ENCODE peak calls at places on chromosomes 13 and 19, in four cellular contexts. K is SK-N-SH, P is GM23248, F is PC-3. G is an unnamed sample. For H3K4me1, the result is how much of the 10 kb centered on the place peaks cover.

GRCh38 chr19:45164577-45165335 is 4.0 kb upstream of the NKPD1 start:
- DNase-seq in F (no peak), P (peak), K (no peak), G (peak)

GRCh38 chr19:12247644-12248222 is 47.0 kb downstream of the ZNF44 start:
- DNase-seq in P (peak), F (no peak), K (no peak), G (no peak)

GRCh38 chr19:11252665-11253355 is 9.5 kb downstream of the DOCK6 start:
- DNase-seq in P (peak), K (no peak), F (no peak), G (no peak)

GRCh38 chr19:15243236-15243957 is 11.1 kb upstream of the EPHX3 start:
- DNase-seq in P (no peak), K (no peak), F (no peak), G (no peak)

GRCh38 chr19:13095393-13095784 is 7.3 kb downstream of the LYL1 start:
- DNase-seq in K (no peak), P (no peak), F (no peak), G (peak)

GRCh38 chr19:56608274-56608964 is 13.3 kb downstream of the ZNF71 start:
- DNase-seq in K (no peak), P (no peak), F (no peak), G (no peak)

GRCh38 chr13:27038323-27038722 is 133.3 kb downstream of the USP12 start:
- DNase-seq in F (peak), P (peak), K (no peak), G (no peak)

GRCh38 chr19:55858401-55858800 is 22.1 kb downstream of the NLRP4 start:
- DNase-seq in K (no peak), F (no peak), P (no peak), G (no peak)

GRCh38 chr19:21109116-21109515 is 27.1 kb downstream of the ZNF714 start:
- DNase-seq in K (no peak), P (peak), F (no peak), G (no peak)

GRCh38 chr13:106455190-106455589 is 80.3 kb downstream of the EFNB2 start:
- DNase-seq in K (no peak), F (no peak), P (no peak), G (no peak)

GRCh38 chr19:4058696-4059492 is 7.8 kb downstream of the ZBTB7A start:
- DNase-seq in F (no peak), P (peak), K (no peak), G (no peak)

GRCh38 chr19:18863843-18864362 is 32.1 kb downstream of the CERS1 start:
- DNase-seq in P (no peak), K (no peak), F (no peak), G (no peak)

GRCh38 chr13:51638497-51638871 is 54.2 kb downstream of the WDFY2 start:
- DNase-seq in K (no peak), F (peak), P (peak), G (peak)

GRCh38 chr19:49019242-49019932 is 2.5 kb upstream of the LHB start:
- DNase-seq in K (peak), F (peak), P (peak), G (peak)

GRCh38 chr13:39364797-39365468 is 238.1 kb downstream of the LHFPL6 start:
- DNase-seq in K (no peak), P (peak), F (peak), G (peak)

GRCh38 chr13:25187596-25187995 is 15.5 kb upstream of the AMER2 start:
- DNase-seq in P (no peak), K (no peak), F (no peak), G (no peak)

GRCh38 chr19:13860679-13861391 is 16.1 kb upstream of the NANOS3 start:
- DNase-seq in K (no peak), P (no peak), F (no peak), G (no peak)

GRCh38 chr13:63840551-63841421 is 2425.1 kb upstream of the PCDH20 start:
- DNase-seq in F (no peak), K (no peak), P (no peak), G (no peak)

GRCh38 chr13:49954674-49955455 is 18.7 kb upstream of the SPRYD7 start:
- DNase-seq in K (no peak), P (peak), F (no peak), G (no peak)

GRCh38 chr13:67554746-67555452 is 324.8 kb upstream of the PCDH9 start:
- DNase-seq in K (no peak), P (no peak), F (no peak), G (no peak)

GRCh38 chr13:24274452-24274971 is 34.9 kb upstream of the C1QTNF9 start:
- DNase-seq in K (no peak), P (no peak), F (no peak), G (no peak)

GRCh38 chr13:75913925-75914324 is 277.8 kb downstream of the LMO7 start:
- DNase-seq in P (no peak), K (no peak), F (no peak), G (no peak)

GRCh38 chr19:3459322-3459881 is 20.9 kb downstream of the SMIM24 start:
- DNase-seq in P (peak), F (no peak), K (peak), G (no peak)

GRCh38 chr19:3359850-3360493 is 6.4 kb upstream of the NFIC start:
- DNase-seq in P (peak), F (no peak), K (peak), G (no peak)

GRCh38 chr19:2787115-2787514 is 1.8 kb downstream of the THOP1 start:
- DNase-seq in K (no peak), P (no peak), F (no peak), G (no peak)

GRCh38 chr19:14686411-14686810 is 3.4 kb upstream of the ZNF333 start:
- DNase-seq in F (peak), K (no peak), P (peak), G (peak)

GRCh38 chr13:28751210-28751935 is 32.6 kb upstream of the SLC46A3 start:
- DNase-seq in F (no peak), K (no peak), P (no peak), G (no peak)

GRCh38 chr13:37716796-37717195 is 118.2 kb upstream of the POSTN start:
- DNase-seq in F (no peak), K (no peak), P (no peak), G (no peak)

GRCh38 chr19:10538204-10538603 is 5.5 kb upstream of the ATG4D start:
- DNase-seq in P (no peak), K (no peak), F (no peak), G (no peak)

GRCh38 chr19:29576761-29577661 is 29.1 kb upstream of the POP4 start:
- DNase-seq in F (no peak), P (peak), K (no peak), G (no peak)

GRCh38 chr19:10915511-10916091 is 12.8 kb downstream of the YIPF2 start:
- DNase-seq in F (peak), K (peak), P (peak), G (no peak)

GRCh38 chr13:97502192-97502591 is 68.2 kb downstream of the RAP2A start:
- DNase-seq in P (no peak), K (no peak), F (no peak), G (no peak)

GRCh38 chr19:38917921-38918491 is 6.0 kb upstream of the CCER2 start:
- DNase-seq in F (peak), P (peak), K (peak), G (peak)

GRCh38 chr13:28320884-28321574 is 173.9 kb downstream of the FLT1 start:
- DNase-seq in F (peak), K (no peak), P (no peak), G (no peak)

GRCh38 chr19:40398417-40399056 is 8.6 kb upstream of the HIPK4 start:
- DNase-seq in P (peak), K (peak), F (no peak), G (peak)

GRCh38 chr13:92804346-92804745 is 422.3 kb upstream of the GPC6 start:
- DNase-seq in P (peak), F (peak), K (no peak), G (no peak)

GRCh38 chr19:51127755-51128154 is 3.0 kb downstream of the SIGLEC9 start:
- DNase-seq in F (peak), P (peak), K (no peak), G (no peak)

GRCh38 chr19:49863935-49864320 is 3.4 kb downstream of the PNKP start:
- DNase-seq in K (no peak), P (no peak), F (no peak), G (no peak)

GRCh38 chr19:46035986-46036744 is 4.6 kb downstream of the IGFL4 start:
- DNase-seq in P (no peak), K (no peak), F (no peak), G (no peak)

GRCh38 chr19:5126498-5127223 is 157.7 kb downstream of the KDM4B start:
- DNase-seq in P (no peak), F (no peak), K (no peak), G (no peak)
- H3K9ac ChIP-seq in P (no peak), F (no peak), K (no peak), G (peak)

GRCh38 chr13:48496796-48497195 is 36.1 kb downstream of the RCBTB2 start:
- DNase-seq in K (no peak), P (no peak), F (no peak), G (no peak)
- H3K4me1 ChIP-seq in K (under half), P (under half), F (under half), G (under half)

DNA sequence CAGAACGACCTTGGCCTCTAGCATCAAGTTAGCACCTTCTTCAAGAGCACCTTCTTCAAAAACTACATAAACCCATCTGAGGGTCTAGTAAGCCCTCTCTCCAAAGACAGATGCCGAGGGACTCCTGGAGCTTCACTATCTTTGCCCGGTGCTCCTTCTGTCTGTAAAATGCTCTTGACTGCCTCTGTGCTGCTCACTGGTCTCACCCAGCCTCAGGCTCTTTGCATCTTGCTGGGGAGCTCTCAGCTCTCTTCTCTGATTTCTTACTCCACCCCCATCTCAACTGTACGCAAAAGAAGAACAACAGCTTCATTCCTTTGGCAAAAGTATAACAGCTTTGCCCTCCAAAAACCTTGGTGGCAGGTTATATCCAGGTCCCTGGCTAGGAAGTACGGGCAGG is 404.2 kb downstream of the KLF12 start:
- DNase-seq in P (no peak), F (no peak), K (no peak), G (no peak)
- TF ChIP-seq EZH2phosphoT487 in P (no peak), F (no peak), K (no peak), G (no peak)

GRCh38 chr19:35307990-35308389 is 16.0 kb downstream of the MAG start:
- DNase-seq in K (no peak), F (no peak), P (no peak), G (no peak)
- H3K9ac ChIP-seq in K (no peak), F (no peak), P (no peak), G (no peak)

GRCh38 chr13:111532111-111532510 is 211.7 kb downstream of the TEX29 start:
- DNase-seq in P (no peak), F (no peak), K (no peak), G (no peak)

GRCh38 chr13:111536239-111536638 is 215.8 kb downstream of the TEX29 start:
- DNase-seq in K (no peak), P (no peak), F (no peak), G (no peak)

GRCh38 chr13:111533900-111534645 is 213.6 kb downstream of the TEX29 start:
- DNase-seq in F (no peak), K (no peak), P (no peak), G (no peak)

GRCh38 chr13:111537115-111537728 is 216.8 kb downstream of the TEX29 start:
- DNase-seq in P (no peak), F (no peak), K (no peak), G (no peak)

DNA sequence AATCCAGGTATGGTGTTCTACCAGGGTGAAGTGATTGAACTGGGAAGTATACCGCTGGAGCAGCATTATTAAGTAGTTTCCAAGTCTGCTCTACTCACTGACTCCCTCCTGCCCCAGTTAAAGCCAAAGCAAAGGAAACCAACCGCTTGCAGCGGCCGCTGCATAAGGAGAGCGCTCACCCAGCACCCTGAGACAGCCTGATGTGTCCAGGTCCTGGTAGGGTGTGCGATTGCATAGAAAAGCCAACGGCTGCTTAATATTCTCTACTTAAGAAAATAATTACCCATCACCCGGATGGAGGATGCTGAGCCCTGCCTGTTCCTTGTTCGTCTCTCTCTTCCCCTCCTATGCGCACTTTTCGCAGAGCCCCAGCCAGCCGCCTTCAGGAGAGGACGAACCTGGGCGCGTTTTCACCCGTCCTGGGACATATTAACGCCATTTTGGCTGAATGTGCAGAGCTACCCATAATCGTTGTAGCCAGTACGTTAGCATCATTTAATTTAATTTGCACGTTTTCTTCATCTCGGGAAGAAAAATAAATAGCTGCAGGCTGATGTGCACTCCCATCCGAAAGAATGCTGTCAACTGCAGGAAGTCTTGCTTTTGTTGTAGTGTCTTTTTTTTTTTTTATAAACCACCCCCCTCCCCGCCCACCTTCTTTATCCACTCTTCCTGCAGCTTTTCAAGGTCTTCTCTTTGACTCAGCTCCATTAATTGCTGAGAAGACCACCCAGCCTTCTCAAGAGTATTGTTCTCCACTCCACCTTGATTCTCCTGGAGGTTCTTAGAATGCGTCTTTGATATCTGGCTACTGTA is 214.4 kb downstream of the TEX29 start:
- DNase-seq in P (no peak), K (no peak), F (no peak), G (peak)
- H3K4me1 ChIP-seq in P (under half), K (under half), F (under half), G (under half)

GRCh38 chr19:17108453-17108784 is 32.8 kb downstream of the MYO9B start:
- DNase-seq in F (no peak), K (no peak), P (no peak), G (no peak)

GRCh38 chr19:17105548-17105947 is 30.0 kb downstream of the MYO9B start:
- DNase-seq in P (no peak), F (no peak), K (no peak), G (no peak)

GRCh38 chr19:17109962-17110598 is 34.5 kb downstream of the MYO9B start:
- DNase-seq in F (no peak), P (no peak), K (no peak), G (no peak)

GRCh38 chr19:17109300-17109699 is 33.7 kb downstream of the MYO9B start:
- DNase-seq in K (no peak), F (no peak), P (no peak), G (no peak)

DNA sequence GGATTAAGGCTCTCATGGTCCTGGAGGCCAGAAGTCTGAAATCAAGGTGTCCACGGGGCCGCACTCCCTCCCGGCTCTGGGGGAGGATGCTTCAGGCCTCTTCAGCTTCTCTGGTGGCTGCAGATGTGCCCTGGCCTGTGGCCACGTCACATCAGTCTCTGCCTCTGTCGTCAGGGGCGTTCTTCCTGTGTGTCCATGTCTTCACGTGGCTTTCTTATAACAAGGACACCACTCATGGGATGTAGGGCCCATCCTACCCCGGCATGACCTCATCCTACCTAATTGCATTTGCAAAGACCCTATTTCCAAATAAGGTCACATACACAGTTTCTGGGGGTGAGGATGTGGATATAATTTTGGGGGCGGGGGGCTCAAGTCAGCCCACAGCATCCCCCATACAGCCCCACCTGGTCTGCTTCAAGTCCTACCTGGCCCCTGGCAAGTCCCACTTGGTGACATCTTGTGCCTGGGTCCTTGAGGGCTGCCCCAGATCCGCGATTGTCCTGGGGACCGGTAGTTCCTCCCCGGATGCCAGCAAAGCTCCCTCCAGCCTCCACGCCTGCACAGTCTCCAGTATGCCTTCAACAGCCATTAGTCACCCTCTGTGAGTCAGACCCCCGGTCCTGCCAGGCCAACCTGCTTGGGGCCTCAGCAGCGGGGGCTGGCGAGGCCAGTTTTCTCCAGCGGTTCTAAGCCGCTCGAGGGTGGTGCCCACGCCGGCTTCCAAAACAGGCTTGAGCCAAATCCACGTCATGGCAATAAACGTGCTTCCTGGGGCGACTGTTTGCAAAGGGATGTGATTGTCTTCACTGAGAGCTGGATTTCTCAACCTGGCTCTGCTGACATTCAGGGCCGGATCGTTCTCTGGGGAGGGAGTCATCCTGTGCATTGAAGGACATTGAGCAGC is 32.2 kb downstream of the MYO9B start:
- DNase-seq in K (peak), F (peak), P (peak), G (no peak)
- TF ChIP-seq EZH2phosphoT487 in K (no peak), F (no peak), P (no peak), G (no peak)

DNA sequence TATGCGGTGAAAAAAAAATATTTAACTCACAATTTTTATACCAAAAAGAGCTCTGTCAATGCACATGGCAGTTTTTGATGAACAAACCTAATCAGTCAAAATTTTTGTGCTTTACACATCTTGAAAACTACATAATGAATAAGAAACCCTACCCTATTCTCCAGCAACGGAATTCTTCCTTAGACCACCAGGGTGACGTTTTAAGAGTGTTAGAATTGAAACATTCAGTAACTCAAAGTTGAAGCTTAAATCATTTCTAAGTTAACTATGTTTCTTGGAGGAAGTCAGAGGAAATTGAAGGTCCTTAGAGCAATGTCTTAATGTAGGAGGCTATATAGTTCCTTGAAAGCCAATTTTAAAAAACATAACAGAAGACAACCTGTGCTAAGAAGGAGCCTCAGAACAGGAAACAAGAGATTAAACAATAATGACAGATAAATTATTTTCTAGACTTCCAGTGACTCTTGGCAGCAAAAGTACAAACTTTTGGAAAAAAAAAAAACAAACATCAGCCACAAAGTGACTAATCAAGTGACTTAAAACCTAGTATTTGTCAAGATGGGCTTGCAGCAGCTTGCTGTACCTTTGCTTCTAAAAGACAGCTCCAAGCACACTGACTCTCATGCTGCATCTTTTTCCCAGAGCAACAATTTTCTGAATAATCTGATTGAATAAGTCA is 6.2 kb downstream of the SPRY2 start:
- DNase-seq in P (peak), K (no peak), F (peak), G (no peak)
- H3K9ac ChIP-seq in P (peak), K (peak), F (no peak), G (no peak)

G was measured in neural progenitor cell.